ENCODE peak calls at places on chromosome 15, in five cellular contexts. W is GM12878, F is A549, B is HepG2, H is HCT116. D is an unnamed sample.

GRCh38 chr15:29442532-29442931 is 172.9 kb upstream of the NSMCE3 start:
- DNase-seq in W (no peak), F (no peak), B (no peak), H (no peak), D (no peak)

GRCh38 chr15:77393471-77393840 is 26.4 kb downstream of the PEAK1 start:
- DNase-seq in W (no peak), F (no peak), B (no peak), H (no peak), D (no peak)

GRCh38 chr15:59685737-59686297 is 3.3 kb downstream of the BNIP2 start:
- DNase-seq in W (no peak), F (no peak), B (no peak), H (no peak), D (peak)

GRCh38 chr15:26073430-26074333 is 210.6 kb upstream of the ATP10A start:
- DNase-seq in W (no peak), F (no peak), B (no peak), H (no peak), D (no peak)

GRCh38 chr15:82641129-82641798 is 5.9 kb downstream of the CPEB1 start:
- DNase-seq in W (no peak), F (no peak), B (no peak), H (no peak), D (no peak)

GRCh38 chr15:92869263-92869940 is 30.7 kb upstream of the CHD2 start:
- DNase-seq in W (no peak), F (peak), B (peak), H (no peak), D (no peak)

GRCh38 chr15:63347074-63347859 is 34.4 kb downstream of the CA12 start:
- DNase-seq in W (no peak), F (no peak), B (no peak), H (no peak), D (peak)

GRCh38 chr15:40985541-40986330 is 32.5 kb downstream of the CHAC1 start:
- DNase-seq in W (no peak), F (no peak), B (no peak), H (no peak), D (no peak)

GRCh38 chr15:100764778-100765457 is 114.7 kb upstream of the ALDH1A3 start:
- DNase-seq in W (no peak), F (no peak), B (no peak), H (no peak), D (peak)

GRCh38 chr15:87826119-87826730 is 430.3 kb downstream of the NTRK3 start:
- DNase-seq in W (no peak), F (no peak), B (no peak), H (no peak), D (no peak)

GRCh38 chr15:38229700-38230099 is 22.9 kb upstream of the SPRED1 start:
- DNase-seq in W (no peak), F (no peak), B (no peak), H (no peak), D (no peak)

GRCh38 chr15:31357148-31357547 is 30.5 kb downstream of the KLF13 start:
- DNase-seq in W (no peak), F (no peak), B (no peak), H (no peak), D (no peak)

GRCh38 chr15:25053000-25053815 is 98.4 kb downstream of the SNRPN start:
- DNase-seq in W (no peak), F (no peak), B (no peak), H (no peak), D (no peak)

GRCh38 chr15:63238796-63239195 is 38.6 kb upstream of the APH1B start:
- DNase-seq in W (peak), F (no peak), B (no peak), H (no peak), D (no peak)

GRCh38 chr15:28861031-28861534 is 12.6 kb upstream of the GOLGA6L7 start:
- DNase-seq in W (no peak), F (no peak), B (no peak), H (no peak), D (no peak)

GRCh38 chr15:59232476-59232875 is 25.8 kb downstream of the LDHAL6B start:
- DNase-seq in W (no peak), F (no peak), B (no peak), H (no peak), D (no peak)

GRCh38 chr15:20345401-20345958 is 196.1 kb downstream of the GOLGA6L6 start:
- DNase-seq in W (no peak), F (peak), B (no peak), H (no peak), D (peak)

GRCh38 chr15:38540516-38540915 is 24.1 kb downstream of the RASGRP1 start:
- DNase-seq in W (no peak), F (no peak), B (no peak), H (no peak), D (no peak)

GRCh38 chr15:90007089-90007487 is 6.0 kb downstream of the ZNF710 start:
- DNase-seq in W (no peak), F (no peak), B (no peak), H (no peak), D (no peak)

GRCh38 chr15:39135989-39136388 is 444.9 kb upstream of the THBS1 start:
- DNase-seq in W (no peak), F (no peak), B (no peak), H (no peak), D (no peak)

GRCh38 chr15:26720546-26720945 is 52.3 kb downstream of the GABRB3 start:
- DNase-seq in W (no peak), F (no peak), B (no peak), H (no peak), D (no peak)

GRCh38 chr15:69679623-69680228 is 227.1 kb downstream of the RPLP1 start:
- DNase-seq in W (peak), F (no peak), B (no peak), H (no peak), D (no peak)

GRCh38 chr15:60243769-60244168 is 154.0 kb downstream of the ANXA2 start:
- DNase-seq in W (no peak), F (no peak), B (no peak), H (no peak), D (no peak)

GRCh38 chr15:68592054-68592453 is 13.3 kb downstream of the CORO2B start:
- DNase-seq in W (no peak), F (no peak), B (no peak), H (no peak), D (no peak)

GRCh38 chr15:31740203-31740602 is 290.1 kb upstream of the CHRNA7 start:
- DNase-seq in W (no peak), F (peak), B (no peak), H (no peak), D (no peak)

GRCh38 chr15:76431936-76432335 is 95.4 kb downstream of the ISL2 start:
- DNase-seq in W (no peak), F (no peak), B (no peak), H (no peak), D (no peak)

GRCh38 chr15:96583671-96584070 is 253.2 kb downstream of the NR2F2 start:
- DNase-seq in W (no peak), F (no peak), B (no peak), H (no peak), D (peak)

GRCh38 chr15:60964527-60964926 is 264.6 kb downstream of the RORA start:
- DNase-seq in W (no peak), F (peak), B (no peak), H (no peak), D (no peak)

GRCh38 chr15:80607288-80607980 is 87.7 kb upstream of the ABHD17C start:
- DNase-seq in W (no peak), F (no peak), B (no peak), H (no peak), D (no peak)

GRCh38 chr15:59792359-59792758 is 103.2 kb upstream of the BNIP2 start:
- DNase-seq in W (no peak), F (no peak), B (no peak), H (no peak), D (peak)

GRCh38 chr15:35545825-35546580 is at the start of gene DPH6:
- DNase-seq in W (peak), F (peak), B (peak), H (peak), D (peak)

GRCh38 chr15:48703544-48703943 is 58.0 kb upstream of the FBN1 start:
- DNase-seq in W (no peak), F (no peak), B (no peak), H (no peak), D (no peak)

GRCh38 chr15:51274956-51275355 is 63.4 kb downstream of the CYP19A1 start:
- DNase-seq in W (no peak), F (no peak), B (no peak), H (no peak), D (no peak)

GRCh38 chr15:93042211-93042610 is 46.8 kb downstream of the RGMA start:
- DNase-seq in W (no peak), F (no peak), B (no peak), H (no peak), D (no peak)

GRCh38 chr15:68806220-68807105 is 14.2 kb downstream of the ANP32A start:
- DNase-seq in W (no peak), F (no peak), B (no peak), H (no peak), D (peak)

GRCh38 chr15:61102281-61102680 is 126.8 kb downstream of the RORA start:
- DNase-seq in W (no peak), F (no peak), B (no peak), H (no peak), D (no peak)

GRCh38 chr15:36428102-36428845 is 151.2 kb upstream of the CDIN1 start:
- DNase-seq in W (no peak), F (peak), B (peak), H (peak), D (no peak)

GRCh38 chr15:29031502-29032228 is 145.9 kb downstream of the APBA2 start:
- DNase-seq in W (no peak), F (no peak), B (no peak), H (no peak), D (no peak)

DNA sequence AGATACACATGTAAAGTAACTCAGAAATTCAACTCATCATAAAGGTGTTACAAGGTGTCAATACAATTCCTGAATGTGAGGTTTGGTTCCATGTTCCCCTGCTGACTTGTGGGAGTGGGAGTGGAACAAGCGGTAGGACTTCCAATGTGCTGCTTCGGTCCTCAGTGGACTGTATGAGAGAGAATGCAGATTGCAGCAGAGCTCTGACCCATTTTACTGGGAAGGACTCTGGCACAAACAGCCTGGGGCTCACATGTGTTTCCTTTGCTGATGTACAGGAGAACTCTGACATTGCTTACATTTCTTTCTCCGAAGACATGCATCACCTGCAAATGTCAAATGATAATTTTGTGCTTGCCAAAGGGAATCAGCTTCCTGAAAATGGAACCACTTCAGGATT is 111.5 kb downstream of the UNC13C start:
- DNase-seq in W (no peak), F (no peak), B (no peak), H (no peak), D (no peak)
- TF ChIP-seq MAX in W (no peak), F (no peak), B (no peak), H (no peak), D (no peak)

GRCh38 chr15:74997161-74997942 is 2.0 kb downstream of the SCAMP5 start:
- DNase-seq in W (no peak), F (no peak), B (no peak), H (no peak), D (no peak)

GRCh38 chr15:74994685-74995084 is 678 bp upstream of the SCAMP5 start:
- DNase-seq in W (no peak), F (no peak), B (no peak), H (no peak), D (no peak)

GRCh38 chr15:74995182-74995778 is at the start of gene SCAMP5:
- DNase-seq in W (peak), F (peak), B (peak), H (peak), D (peak)

GRCh38 chr15:74994236-74994635 is 1.1 kb upstream of the SCAMP5 start:
- DNase-seq in W (no peak), F (no peak), B (no peak), H (no peak), D (no peak)

DNA sequence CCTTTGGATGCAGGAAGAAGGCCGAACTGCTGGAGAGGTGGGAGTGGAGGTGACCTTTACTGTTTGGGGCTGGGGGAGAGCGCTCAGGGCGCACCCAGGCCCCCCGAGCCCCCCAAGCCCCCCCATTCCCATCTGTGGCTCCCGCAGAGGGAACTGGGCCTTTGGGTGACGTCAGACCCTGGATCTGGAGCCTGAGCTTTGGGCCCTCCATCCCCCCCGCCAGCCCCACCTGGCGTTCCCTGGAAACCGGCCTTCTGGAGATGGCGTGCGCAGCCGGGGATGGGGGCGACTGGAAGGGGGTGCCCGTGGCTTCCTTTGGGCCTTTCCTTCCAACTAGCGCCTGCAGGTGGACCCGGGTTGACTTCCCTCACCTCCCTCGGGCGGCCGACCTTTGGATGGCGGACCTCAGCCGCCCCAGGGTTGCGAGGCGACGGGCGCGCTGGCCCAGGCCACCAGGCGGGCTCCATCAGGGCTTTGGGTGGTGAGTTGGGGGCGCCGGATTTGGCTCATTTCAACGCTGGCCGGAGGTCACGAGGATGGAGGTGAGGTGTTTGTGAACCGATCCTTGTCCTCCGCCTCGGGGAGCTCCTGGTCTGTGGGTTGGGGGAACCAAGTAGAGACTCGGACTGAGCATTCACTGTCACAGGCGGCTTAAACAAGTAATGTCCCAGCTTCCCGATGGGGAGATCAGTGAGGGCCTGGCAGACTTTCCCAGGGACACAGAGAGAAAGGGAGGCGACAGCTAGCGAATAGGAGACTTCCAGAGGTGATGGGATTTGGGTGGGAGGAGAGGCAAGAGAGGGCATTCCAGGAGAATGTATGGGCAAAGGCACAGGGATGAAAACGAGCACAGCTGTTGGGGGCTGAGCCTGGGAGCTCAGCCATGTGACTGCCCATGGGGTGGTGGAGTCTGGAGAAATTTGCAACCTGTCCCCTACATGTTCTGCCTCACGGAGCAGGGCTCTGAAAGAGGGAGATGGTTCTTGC is 709 bp downstream of the SCAMP5 start:
- DNase-seq in W (no peak), F (no peak), B (peak), H (no peak), D (peak)
- TF ChIP-seq MAX in W (no peak), F (no peak), B (no peak), H (no peak), D (no peak)

DNA sequence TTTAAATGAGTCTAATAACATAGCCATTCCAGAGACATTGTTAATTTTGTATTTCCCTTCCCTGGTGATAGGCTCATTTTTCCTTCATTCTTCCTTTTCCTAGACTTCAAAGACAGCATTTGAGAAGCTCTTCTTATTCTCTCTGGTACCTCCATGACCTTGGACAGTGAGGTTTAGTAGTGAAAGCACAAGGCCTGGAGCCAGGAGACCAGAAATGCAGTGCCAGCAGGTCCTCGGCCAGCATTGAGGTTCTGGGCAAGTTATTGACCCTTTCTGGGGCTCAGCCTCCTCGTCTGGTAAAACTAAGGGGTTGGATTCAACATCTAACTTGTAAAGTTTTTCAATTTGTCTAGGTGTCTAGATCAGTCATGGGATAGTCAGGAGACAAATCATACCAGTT is 146.9 kb downstream of the SV2B start:
- DNase-seq in W (no peak), F (no peak), B (no peak), H (no peak), D (no peak)
- TF ChIP-seq MAX in W (no peak), F (no peak), B (no peak), H (no peak), D (no peak)

DNA sequence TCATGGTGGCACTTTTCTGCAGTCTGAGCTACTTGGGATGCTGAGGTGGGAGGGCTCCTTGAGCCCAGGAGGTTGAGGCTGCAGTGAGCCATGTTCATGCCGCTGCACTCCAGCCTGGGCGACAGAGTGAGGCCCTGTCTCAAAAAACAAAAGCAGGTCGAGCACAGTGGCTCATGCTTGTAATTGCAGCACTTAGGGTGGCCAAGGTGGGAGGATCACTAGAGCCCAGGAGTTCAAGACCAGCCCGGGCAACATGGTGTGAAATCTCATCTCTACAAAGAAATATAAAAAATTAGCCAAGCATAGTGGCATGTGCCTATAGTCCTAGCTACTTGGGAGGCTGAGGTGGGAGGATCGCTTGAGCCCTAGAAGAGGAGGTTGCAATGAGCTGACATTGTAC is 10.0 kb downstream of the UBAP1L start:
- DNase-seq in W (no peak), F (no peak), B (no peak), H (no peak), D (no peak)
- TF ChIP-seq MAX in W (no peak), F (no peak), B (no peak), H (no peak), D (no peak)

GRCh38 chr15:65940618-65940909 is 71.3 kb downstream of the RAB11A start:
- DNase-seq in W (no peak), F (peak), B (no peak), H (no peak), D (no peak)

GRCh38 chr15:65942436-65942835 is 73.1 kb downstream of the RAB11A start:
- DNase-seq in W (no peak), F (no peak), B (no peak), H (no peak), D (peak)

GRCh38 chr15:65937476-65937875 is 68.2 kb downstream of the RAB11A start:
- DNase-seq in W (no peak), F (no peak), B (no peak), H (no peak), D (peak)

GRCh38 chr15:65937046-65937445 is 67.8 kb downstream of the RAB11A start:
- DNase-seq in W (no peak), F (no peak), B (no peak), H (no peak), D (no peak)

GRCh38 chr15:65939901-65940617 is 70.8 kb downstream of the RAB11A start:
- DNase-seq in W (no peak), F (peak), B (no peak), H (no peak), D (no peak)
- TF ChIP-seq MAX in W (no peak), F (peak), B (no peak), H (no peak), D (no peak)

GRCh38 chr15:98720577-98720976 is 72.2 kb downstream of the IGF1R start:
- DNase-seq in W (no peak), F (no peak), B (no peak), H (no peak), D (no peak)

GRCh38 chr15:98720036-98720435 is 71.7 kb downstream of the IGF1R start:
- DNase-seq in W (no peak), F (no peak), B (no peak), H (no peak), D (no peak)

GRCh38 chr15:98717942-98718341 is 69.6 kb downstream of the IGF1R start:
- DNase-seq in W (no peak), F (no peak), B (no peak), H (no peak), D (no peak)

GRCh38 chr15:98719169-98719515 is 70.8 kb downstream of the IGF1R start:
- DNase-seq in W (no peak), F (no peak), B (no peak), H (no peak), D (no peak)

DNA sequence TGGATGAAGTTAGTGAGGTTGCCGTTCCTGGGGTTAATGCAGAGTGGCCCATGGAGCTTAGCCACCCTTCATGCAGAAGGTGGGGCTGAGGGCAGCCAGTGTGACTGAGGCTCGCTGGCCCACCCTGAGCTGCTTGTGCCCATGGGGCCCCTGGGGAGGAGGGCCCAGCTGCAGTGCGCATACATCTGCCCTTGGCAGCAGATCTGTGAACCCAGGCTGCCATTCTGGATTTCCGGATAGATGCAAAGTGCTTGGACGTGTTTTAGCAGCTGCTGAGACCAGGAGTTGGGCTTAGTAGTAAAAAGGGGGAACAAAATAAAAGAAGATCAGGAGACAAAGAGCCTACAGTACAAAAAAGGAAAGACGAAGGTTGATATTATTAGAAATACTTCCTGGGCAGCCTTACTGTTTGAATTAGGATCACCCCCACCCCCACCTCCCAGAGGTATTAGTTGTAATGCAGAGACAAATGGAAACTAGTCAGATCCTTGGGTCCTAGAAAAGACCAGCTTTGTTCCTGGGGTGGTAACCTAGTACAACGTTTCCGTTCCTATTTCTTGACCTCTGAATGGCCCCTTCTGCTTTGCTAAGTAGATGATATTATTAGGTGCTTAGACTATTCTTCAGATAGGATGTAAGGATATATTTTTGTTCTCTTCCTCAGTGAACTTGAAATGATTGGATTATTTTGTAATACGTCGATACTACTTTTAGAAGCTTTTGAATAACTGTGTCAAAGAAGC is 70.3 kb downstream of the IGF1R start:
- DNase-seq in W (no peak), F (no peak), B (no peak), H (no peak), D (no peak)
- TF ChIP-seq MAX in W (no peak), F (no peak), B (no peak), H (no peak), D (no peak)

D was measured in SK-N-SH.